ENCODE peak calls at places on chromosomes 3 and 15, in four cellular contexts. J, I, L and P are unnamed samples. For H3K4me1, the result is how much of the 10 kb centered on the place peaks cover.

GRCh38 chr3:38519000-38519399 is 22.9 kb downstream of the EXOG start:
- DNase-seq in J (peak), I (no peak), L (no peak), P (no peak)

GRCh38 chr3:61926913-61927312 is 365.5 kb downstream of the PTPRG start:
- DNase-seq in J (peak), I (no peak), L (no peak), P (no peak)

GRCh38 chr3:25812644-25813043 is 22.8 kb downstream of the OXSM start:
- DNase-seq in J (no peak), I (no peak), L (no peak), P (no peak)

GRCh38 chr15:73518180-73518862 is 75.4 kb downstream of the REC114 start:
- DNase-seq in J (no peak), I (no peak), L (no peak), P (no peak)

GRCh38 chr15:60869851-60870250 is 359.3 kb downstream of the RORA start:
- DNase-seq in J (no peak), I (no peak), L (no peak), P (no peak)

GRCh38 chr3:149783576-149783975 is 8.8 kb downstream of the ANKUB1 start:
- DNase-seq in J (peak), I (no peak), L (peak), P (no peak)

GRCh38 chr3:194961149-194961548 is 275.5 kb downstream of the FAM43A start:
- DNase-seq in J (no peak), I (no peak), L (no peak), P (no peak)

GRCh38 chr3:108136888-108137814 is 46.3 kb upstream of the CD47 start:
- DNase-seq in J (no peak), I (no peak), L (no peak), P (no peak)

GRCh38 chr3:127141921-127142730 is 50.8 kb upstream of the PRR23E start:
- DNase-seq in J (no peak), I (no peak), L (peak), P (no peak)

GRCh38 chr15:78810003-78810376 is 1.3 kb downstream of the ADAMTS7 start:
- DNase-seq in J (no peak), I (no peak), L (no peak), P (no peak)

GRCh38 chr3:121817753-121818152 is 17.1 kb downstream of the IQCB1 start:
- DNase-seq in J (no peak), I (no peak), L (no peak), P (no peak)

GRCh38 chr3:132284006-132284405 is 33.2 kb upstream of the ACP3 start:
- DNase-seq in J (no peak), I (no peak), L (no peak), P (no peak)

GRCh38 chr3:160003520-160004128 is 15.0 kb downstream of the IL12A start:
- DNase-seq in J (peak), I (no peak), L (peak), P (peak)

GRCh38 chr3:116444819-116445290 is 432 bp downstream of the LSAMP start:
- DNase-seq in J (no peak), I (no peak), L (no peak), P (no peak)

GRCh38 chr3:47057212-47057671 is 77.8 kb downstream of the NBEAL2 start:
- DNase-seq in J (peak), I (no peak), L (no peak), P (no peak)

GRCh38 chr15:31372635-31373091 is 46.0 kb downstream of the KLF13 start:
- DNase-seq in J (peak), I (no peak), L (no peak), P (no peak)

GRCh38 chr3:47622648-47623047 is 44.0 kb upstream of the CSPG5 start:
- DNase-seq in J (no peak), I (no peak), L (no peak), P (no peak)

DNA sequence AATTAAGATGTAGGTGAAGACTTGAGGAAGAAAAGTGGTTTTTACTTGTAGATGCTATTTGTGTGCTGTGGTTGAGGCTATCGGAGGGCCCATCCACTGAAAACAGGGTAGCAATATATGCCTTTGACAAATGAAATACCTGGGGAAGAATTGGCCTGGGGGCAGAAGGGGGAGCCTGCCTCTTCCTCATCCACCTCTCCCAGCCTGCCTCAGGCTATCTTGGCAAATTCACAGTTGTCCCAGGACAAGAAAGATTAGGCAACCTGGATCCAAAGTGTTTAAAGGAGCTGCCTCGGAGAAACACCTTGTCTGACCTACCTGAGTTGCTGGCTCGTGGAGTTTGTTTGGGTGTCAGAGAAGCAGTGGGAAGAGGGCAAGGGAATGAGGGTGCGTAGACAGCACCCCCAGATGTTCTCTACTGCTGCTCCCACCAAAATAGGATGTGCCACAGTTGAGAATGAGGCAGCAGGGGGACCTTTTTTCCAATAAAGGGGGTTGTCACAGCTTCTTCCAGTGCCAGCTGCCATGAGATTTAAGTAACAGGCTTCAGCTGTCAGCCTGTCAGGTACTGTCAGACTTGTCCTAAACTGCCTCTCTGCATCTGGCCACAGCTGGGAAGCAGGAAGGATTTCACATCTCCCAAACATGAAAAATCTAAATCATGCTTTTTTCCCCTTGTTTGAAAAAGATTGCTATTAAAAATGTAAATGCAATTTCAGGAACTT is 9.2 kb downstream of the PLEKHO2 start:
- DNase-seq in J (no peak), I (no peak), L (no peak), P (no peak)
- H3K4me1 ChIP-seq in J (half or more), I (under half), L (under half), P (under half)

GRCh38 chr3:56980798-56981390 is 79.6 kb upstream of the SPATA12 start:
- DNase-seq in J (peak), I (peak), L (peak), P (no peak)
- H3K4me1 ChIP-seq in J (under half), I (under half), L (under half), P (under half)

GRCh38 chr3:27720029-27720518 is 2.0 kb downstream of the EOMES start:
- DNase-seq in J (no peak), I (no peak), L (no peak), P (no peak)
- H3K4me1 ChIP-seq in J (under half), I (under half), L (under half), P (under half)

GRCh38 chr3:4306091-4306490 is 2.9 kb downstream of the SETMAR start:
- DNase-seq in J (no peak), I (no peak), L (no peak), P (no peak)
- H3K4me1 ChIP-seq in J (under half), I (under half), L (under half), P (under half)